ENCODE peak calls at places on chromosomes 2 and 18, in five cellular contexts. J is thoracic aorta, H is lung, N is GM23248, Z is left ventricle myocardium inferior. K is an unnamed sample.

GRCh38 chr2:222915092-222915957 is 54.5 kb downstream of the ACSL3 start:
- DNase-seq in J (no peak), H (no peak), N (peak; percentile 56), Z (no peak), K (no peak)

GRCh38 chr2:28398101-28398834 is 5.6 kb downstream of the FOSL2 start:
- DNase-seq in J (no peak), H (no peak), N (peak; percentile 75), Z (no peak), K (peak; percentile 65)

GRCh38 chr2:10372862-10373240 is 70.1 kb downstream of the HPCAL1 start:
- DNase-seq in J (no peak), H (no peak), N (no peak), Z (no peak), K (peak; percentile 32)

GRCh38 chr18:55407191-55407590 is 180.8 kb downstream of the TCF4 start:
- DNase-seq in J (no peak), H (no peak), N (no peak), Z (no peak), K (no peak)

GRCh38 chr18:3148930-3149535 is 70.7 kb downstream of the MYOM1 start:
- DNase-seq in J (no peak), H (no peak), N (peak; percentile 50), Z (no peak), K (no peak)

GRCh38 chr18:51236225-51236624 is 38.7 kb upstream of the MEX3C start:
- DNase-seq in J (no peak), H (no peak), N (peak; percentile 42), Z (no peak), K (no peak)

GRCh38 chr18:67428148-67428547 is 88.4 kb downstream of the DSEL start:
- DNase-seq in J (no peak), H (no peak), N (peak; percentile 36), Z (no peak), K (no peak)

GRCh38 chr2:19538411-19538963 is 180.1 kb upstream of the OSR1 start:
- DNase-seq in J (no peak), H (no peak), N (peak; percentile 92), Z (no peak), K (no peak)

GRCh38 chr18:7941533-7941932 is 374.4 kb downstream of the PTPRM start:
- DNase-seq in J (no peak), H (peak; percentile 72), N (no peak), Z (no peak), K (no peak)

GRCh38 chr2:96091141-96091710 is 25.1 kb downstream of the ADRA2B start:
- DNase-seq in J (no peak), H (no peak), N (no peak), Z (peak; percentile 13), K (no peak)

GRCh38 chr2:11822746-11823411 is 76.4 kb downstream of the LPIN1 start:
- DNase-seq in J (no peak), H (no peak), N (no peak), Z (no peak), K (no peak)

GRCh38 chr2:188176626-188177025 is 115.0 kb upstream of the GULP1 start:
- DNase-seq in J (no peak), H (no peak), N (peak; percentile 31), Z (no peak), K (no peak)

GRCh38 chr2:135010200-135010942 is 36.9 kb downstream of the MAP3K19 start:
- DNase-seq in J (no peak), H (no peak), N (no peak), Z (no peak), K (no peak)

GRCh38 chr2:12005886-12006681 is 259.7 kb downstream of the LPIN1 start:
- DNase-seq in J (no peak), H (peak; percentile 35), N (no peak), Z (no peak), K (peak; percentile 60)

GRCh38 chr2:6642011-6642410 is 223.7 kb downstream of the CMPK2 start:
- DNase-seq in J (no peak), H (no peak), N (no peak), Z (no peak), K (no peak)

GRCh38 chr2:237059155-237059875 is 26.4 kb upstream of the COPS8 start:
- DNase-seq in J (no peak), H (no peak), N (no peak), Z (no peak), K (no peak)

GRCh38 chr2:170013802-170014551 is 164.0 kb upstream of the MYO3B start:
- DNase-seq in J (no peak), H (no peak), N (no peak), Z (no peak), K (no peak)

GRCh38 chr2:232831496-232831895 is 38.6 kb upstream of the SNORC start:
- DNase-seq in J (no peak), H (no peak), N (no peak), Z (no peak), K (no peak)

GRCh38 chr2:131156452-131157149 is 51.5 kb downstream of the PLEKHB2 start:
- DNase-seq in J (no peak), H (peak; percentile 20), N (peak; percentile 20), Z (no peak), K (no peak)

GRCh38 chr2:53802617-53803115 is 15.8 kb downstream of the ERLEC1 start:
- DNase-seq in J (no peak), H (no peak), N (no peak), Z (no peak), K (no peak)

GRCh38 chr2:69789129-69789528 is 40.3 kb upstream of the GMCL1 start:
- DNase-seq in J (peak; percentile 15), H (no peak), N (peak; percentile 93), Z (no peak), K (no peak)

GRCh38 chr18:335741-336140 is 67.9 kb upstream of the THOC1 start:
- DNase-seq in J (no peak), H (no peak), N (peak; percentile 22), Z (no peak), K (no peak)

GRCh38 chr18:59917422-59917821 is 17.6 kb downstream of the PMAIP1 start:
- DNase-seq in J (no peak), H (no peak), N (peak; percentile 67), Z (no peak), K (no peak)

GRCh38 chr2:37997629-37998028 is 72.5 kb downstream of the RMDN2 start:
- DNase-seq in J (no peak), H (no peak), N (peak; percentile 41), Z (no peak), K (no peak)

GRCh38 chr2:131145040-131145439 is 39.9 kb downstream of the PLEKHB2 start:
- DNase-seq in J (no peak), H (no peak), N (no peak), Z (no peak), K (no peak)

GRCh38 chr18:28127228-28127627 is 49.7 kb downstream of the CDH2 start:
- DNase-seq in J (no peak), H (no peak), N (no peak), Z (peak; percentile 46), K (peak; percentile 67)

GRCh38 chr18:23619388-23619873 is 33.1 kb upstream of the NPC1 start:
- DNase-seq in J (no peak), H (no peak), N (peak; percentile 55), Z (peak; percentile 21), K (peak; percentile 42)

GRCh38 chr2:142865924-142866323 is 11.5 kb upstream of the KYNU start:
- DNase-seq in J (no peak), H (no peak), N (peak; percentile 2), Z (no peak), K (no peak)

GRCh38 chr2:70440621-70441020 is 113.0 kb downstream of the TGFA start:
- DNase-seq in J (no peak), H (peak; percentile 26), N (no peak), Z (no peak), K (no peak)

GRCh38 chr2:172358784-172359556 is 68.4 kb upstream of the ITGA6 start:
- DNase-seq in J (peak; percentile 8), H (no peak), N (peak; percentile 31), Z (no peak), K (peak; percentile 79)

GRCh38 chr2:96970248-96970875 is 16.0 kb downstream of the FAM178B start:
- DNase-seq in J (no peak), H (peak; percentile 68), N (no peak), Z (no peak), K (no peak)

GRCh38 chr2:123061534-123061933 is 963.6 kb upstream of the CNTNAP5 start:
- DNase-seq in J (no peak), H (no peak), N (no peak), Z (no peak), K (no peak)

GRCh38 chr2:216371756-216372702 is at the start of gene MARCHF4:
- DNase-seq in J (peak; percentile 18), H (peak; percentile 65), N (peak; percentile 93), Z (peak; percentile 71), K (peak; percentile 89)

DNA sequence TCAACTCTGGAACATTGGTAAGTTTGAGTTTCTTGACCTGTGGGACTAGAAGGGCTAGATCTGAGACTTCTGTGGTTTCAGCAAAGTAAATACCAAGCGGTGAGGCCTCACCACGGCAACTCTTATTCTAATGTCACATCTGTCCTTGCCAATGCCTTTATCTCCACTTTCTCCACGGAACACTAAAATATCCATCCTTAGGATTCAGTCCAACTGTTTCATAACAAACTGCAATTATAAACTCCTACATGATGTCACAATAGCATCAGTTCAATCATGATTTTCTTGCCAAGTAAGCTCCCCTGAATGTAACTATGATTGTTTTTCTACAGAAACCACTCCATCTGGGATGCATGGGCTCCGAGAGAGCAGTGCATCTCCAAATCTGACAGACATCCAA is 79.6 kb downstream of the LRATD1 start:
- DNase-seq in J (no peak), H (no peak), N (peak; percentile 28), Z (no peak), K (no peak)
- H3K27ac ChIP-seq in J (no peak overlapping the region), H (no peak overlapping the region), N (no peak overlapping the region), Z (no peak overlapping the region), K (no peak overlapping the region)

GRCh38 chr2:8487461-8487932 is 194.4 kb upstream of the ID2 start:
- DNase-seq in J (no peak), H (no peak), N (no peak), Z (no peak), K (no peak)
- H3K4me1 ChIP-seq in J (no peaks in the 10 kb centered on the region), H (no peaks in the 10 kb centered on the region), N (no peaks in the 10 kb centered on the region), Z (peaks cover 27% of the 10 kb centered on the region), K (no peaks in the 10 kb centered on the region)

DNA sequence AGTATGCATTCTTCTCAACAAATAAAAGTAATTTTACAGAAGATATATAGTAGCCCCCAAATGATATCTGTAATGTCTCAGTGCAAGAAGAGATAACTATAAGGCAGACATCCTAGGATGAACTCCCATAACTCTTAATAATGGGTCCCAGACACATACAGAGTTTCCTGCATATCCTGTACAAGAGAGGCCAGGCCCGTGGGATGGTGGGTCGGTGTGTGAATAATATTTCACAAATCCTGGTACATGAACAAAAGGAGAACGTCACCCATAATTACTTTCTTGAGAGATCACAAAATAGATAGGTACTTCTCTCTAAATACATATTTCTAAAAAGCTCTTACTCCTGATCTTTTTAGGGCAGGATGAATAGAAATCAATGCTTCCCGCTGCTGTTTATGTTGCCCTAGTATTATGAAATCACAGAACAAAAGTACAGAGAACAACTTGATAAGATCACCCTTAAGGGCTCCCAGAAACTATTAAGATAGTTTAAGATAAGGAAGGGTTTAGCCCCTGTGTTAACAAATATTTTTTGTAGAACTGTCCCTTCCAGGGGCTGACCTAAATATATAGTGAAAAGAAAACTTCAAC is 5.4 kb downstream of the IRS1 start:
- DNase-seq in J (no peak), H (no peak), N (peak; percentile 53), Z (no peak), K (no peak)
- H3K4me3 ChIP-seq in J (peak overlapping the region; percentile 85), H (no peak overlapping the region), N (peak overlapping the region; percentile 75), Z (peak overlapping the region; percentile 89), K (peak overlapping the region; percentile 42)

DNA sequence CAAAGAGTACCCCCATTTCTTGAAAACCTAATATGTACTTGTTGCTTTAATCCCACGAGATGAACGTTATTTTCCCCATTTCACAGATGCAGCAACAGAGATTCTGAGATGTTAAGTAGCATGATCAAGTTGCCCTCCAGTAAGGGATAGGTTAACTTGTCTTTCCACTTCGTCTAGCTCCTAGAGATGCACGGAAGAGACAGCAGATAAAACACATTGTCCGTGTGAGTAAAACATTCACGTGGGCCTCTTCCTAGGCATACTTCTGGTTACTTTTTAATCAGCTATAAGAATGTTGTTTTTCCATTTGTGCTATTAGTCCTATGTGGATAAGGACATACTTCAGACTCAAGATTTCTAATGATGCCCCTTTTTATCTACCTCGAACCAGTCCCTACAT is 1.2 kb upstream of the ARHGAP28 start:
- DNase-seq in J (no peak), H (no peak), N (no peak), Z (no peak), K (no peak)
- H3K27ac ChIP-seq in J (no peak overlapping the region), H (peak overlapping the region; percentile 31), N (no peak overlapping the region), Z (peak overlapping the region; percentile 89), K (no peak overlapping the region)